ENCODE peak calls at places on chromosome 12, in four cellular contexts. O is NT2/D1, Y is LoVo, D is hippocampal formation. R is an unnamed sample.

GRCh38 chr12:91562476-91562875 is 379.9 kb upstream of the DCN start:
- DNase-seq in D (no peak), O (no peak), Y (no peak), R (no peak)

GRCh38 chr12:76284816-76285750 is 63.1 kb downstream of the BBS10 start:
- DNase-seq in D (no peak), O (no peak), Y (peak; percentile 26), R (no peak)

GRCh38 chr12:101619868-101620761 is 25.3 kb downstream of the MYBPC1 start:
- DNase-seq in Y (peak; percentile 43), D (no peak), O (no peak), R (no peak)

GRCh38 chr12:65867428-65867827 is 43.1 kb downstream of the HMGA2 start:
- DNase-seq in O (no peak), D (no peak), Y (no peak), R (no peak)

GRCh38 chr12:123813349-123813748 is 51.2 kb downstream of the DNAH10 start:
- DNase-seq in Y (no peak), O (no peak), D (no peak), R (no peak)

GRCh38 chr12:58888131-58888783 is 32.0 kb downstream of the LRIG3 start:
- DNase-seq in Y (no peak), O (no peak), D (peak; percentile 49), R (no peak)

GRCh38 chr12:14199455-14200199 is 165.9 kb upstream of the ATF7IP start:
- DNase-seq in D (no peak), O (no peak), Y (no peak), R (no peak)

GRCh38 chr12:107845226-107845979 is 70.9 kb downstream of the ASCL4 start:
- DNase-seq in D (no peak), Y (no peak), O (no peak), R (no peak)

GRCh38 chr12:10033783-10034381 is 3.4 kb downstream of the CLEC9A start:
- DNase-seq in O (no peak), D (no peak), Y (no peak), R (no peak)

GRCh38 chr12:44224399-44224798 is 388.5 kb downstream of the TMEM117 start:
- DNase-seq in O (no peak), Y (no peak), D (no peak), R (no peak)

GRCh38 chr12:69553626-69554248 is 31.5 kb upstream of the CCT2 start:
- DNase-seq in D (no peak), O (no peak), Y (peak; percentile 28), R (peak; percentile 5)

GRCh38 chr12:51025182-51025747 is 919 bp downstream of the SLC11A2 start:
- DNase-seq in Y (no peak), D (no peak), O (no peak), R (no peak)

GRCh38 chr12:24398605-24399004 is 449.1 kb upstream of the SOX5 start:
- DNase-seq in D (no peak), O (no peak), Y (no peak), R (no peak)

GRCh38 chr12:89951050-89951693 is 242.5 kb upstream of the ATP2B1 start:
- DNase-seq in D (no peak), Y (peak; percentile 97), O (no peak), R (no peak)

GRCh38 chr12:92538970-92539749 is 163.6 kb upstream of the PLEKHG7 start:
- DNase-seq in Y (peak; percentile 29), O (no peak), D (no peak), R (no peak)

GRCh38 chr12:91817512-91817911 is 328.1 kb downstream of the BTG1 start:
- DNase-seq in O (no peak), D (no peak), Y (no peak), R (no peak)

GRCh38 chr12:75439930-75440329 is 40.6 kb upstream of the GLIPR1 start:
- DNase-seq in D (no peak), Y (no peak), O (no peak), R (no peak)

GRCh38 chr12:87923361-87923760 is 105.8 kb downstream of the C12orf50 start:
- DNase-seq in O (no peak), Y (no peak), D (no peak), R (no peak)

GRCh38 chr12:121796855-121797751 is 3.6 kb upstream of the RHOF start:
- DNase-seq in Y (peak; percentile 99), O (no peak), D (peak; percentile 81), R (peak; percentile 65)

GRCh38 chr12:26198742-26199141 is 3.4 kb downstream of the SSPN start:
- DNase-seq in D (no peak), Y (peak; percentile 46), O (no peak), R (no peak)

GRCh38 chr12:54217774-54218221 is 29.0 kb upstream of the SMUG1 start:
- DNase-seq in Y (no peak), D (peak; percentile 79), O (no peak), R (peak; percentile 62)

GRCh38 chr12:30417697-30418231 is 277.9 kb downstream of the IPO8 start:
- DNase-seq in O (no peak), Y (no peak), D (no peak), R (no peak)

GRCh38 chr12:6450869-6451347 is 934 bp upstream of the TAPBPL start:
- DNase-seq in D (no peak), Y (no peak), O (peak; percentile 84), R (peak; percentile 75)

GRCh38 chr12:49901026-49901425 is 2.7 kb downstream of the FAIM2 start:
- DNase-seq in O (no peak), Y (no peak), D (no peak), R (no peak)

GRCh38 chr12:104282109-104282508 is 21.4 kb upstream of the EID3 start:
- DNase-seq in Y (no peak), O (no peak), D (no peak), R (no peak)

GRCh38 chr12:99284161-99284560 is 363.4 kb upstream of the GARIN6 start:
- DNase-seq in Y (no peak), D (no peak), O (no peak), R (no peak)

GRCh38 chr12:64412458-64412857 is 8.3 kb downstream of the XPOT start:
- DNase-seq in D (no peak), O (no peak), Y (no peak), R (no peak)

GRCh38 chr12:52582971-52583456 is 9.4 kb upstream of the KRT74 start:
- DNase-seq in O (peak; percentile 65), D (peak; percentile 25), Y (peak; percentile 82), R (no peak)

GRCh38 chr12:52924764-52925716 is 20.2 kb upstream of the KRT8 start:
- DNase-seq in O (no peak), Y (peak; percentile 97), D (no peak), R (no peak)

GRCh38 chr12:11877869-11878780 is 192.6 kb upstream of the BCL2L14 start:
- DNase-seq in O (peak; percentile 57), D (no peak), Y (peak; percentile 58), R (no peak)

R was measured in nucleus accumbens.